ENCODE peak calls at places on chromosome 5, in six cellular contexts. H is fibroblast of gingiva, N is upper lobe of right lung, F is globus pallidus, E is choroid plexus epithelial cell, Z is neural crest cell. P is an unnamed sample.

GRCh38 chr5:6358434-6358820 is 19.9 kb downstream of the MED10 start:
- DNase-seq in E (no peak), N (no peak), F (no peak), H (no peak), Z (no peak), P (no peak)

GRCh38 chr5:138351056-138351455 is 1.4 kb upstream of the KDM3B start:
- DNase-seq in F (no peak), H (peak; percentile 54), E (peak; percentile 89), Z (no peak), N (no peak), P (peak; percentile 88)

GRCh38 chr5:65801332-65801731 is 79.3 kb downstream of the NLN start:
- DNase-seq in H (peak; percentile 69), E (peak; percentile 86), F (peak; percentile 88), Z (no peak), N (no peak), P (peak; percentile 78)

GRCh38 chr5:87150630-87151029 is 117.1 kb upstream of the RASA1 start:
- DNase-seq in N (no peak), E (no peak), F (no peak), Z (no peak), H (no peak), P (peak; percentile 29)

GRCh38 chr5:10235350-10235749 is 14.3 kb downstream of the ATPSCKMT start:
- DNase-seq in Z (no peak), F (no peak), N (no peak), H (peak; percentile 19), E (no peak), P (peak; percentile 15)

GRCh38 chr5:173789031-173789920 is 98.9 kb upstream of the CPEB4 start:
- DNase-seq in F (no peak), N (peak; percentile 79), E (peak; percentile 76), H (peak; percentile 82), Z (no peak), P (peak; percentile 76)

GRCh38 chr5:61603211-61603908 is 271.3 kb downstream of the ZSWIM6 start:
- DNase-seq in Z (no peak), E (peak; percentile 17), N (no peak), H (peak; percentile 50), F (peak; percentile 90), P (no peak)

GRCh38 chr5:179325296-179326031 is 19.8 kb downstream of the ADAMTS2 start:
- DNase-seq in E (no peak), N (no peak), H (no peak), F (no peak), Z (no peak), P (no peak)

GRCh38 chr5:31753700-31754461 is 115.0 kb downstream of the PDZD2 start:
- DNase-seq in N (no peak), Z (no peak), E (no peak), F (no peak), H (no peak), P (no peak)

P was measured in iris pigment epithelial cell.